ENCODE peak calls at places on chromosome 2, in five cellular contexts. H is GM12865, J is IMR-90, A is fibroblast of pulmonary artery, M is endodermal cell. V is an unnamed sample.

GRCh38 chr2:63678085-63678484 is 89.3 kb downstream of the MDH1 start:
- DNase-seq in H (no peak), J (no peak), A (no peak), M (no peak), V (no peak)

GRCh38 chr2:226622484-226622883 is 177.1 kb downstream of the IRS1 start:
- DNase-seq in H (no peak), J (no peak), A (no peak), M (no peak), V (peak; percentile 20)

GRCh38 chr2:71060871-71061270 is 7.6 kb upstream of the NAGK start:
- DNase-seq in H (no peak), J (no peak), A (no peak), M (no peak), V (peak; percentile 5)

GRCh38 chr2:29165362-29166236 is 50.4 kb downstream of the CLIP4 start:
- DNase-seq in H (no peak), J (peak; percentile 93), A (peak; percentile 66), M (no peak), V (peak; percentile 92)

GRCh38 chr2:71190959-71191943 is 35.7 kb downstream of the PAIP2B start:
- DNase-seq in H (no peak), J (peak; percentile 9), A (peak; percentile 36), M (no peak), V (peak; percentile 53)

GRCh38 chr2:53129851-53130250 is 637.8 kb upstream of the CHAC2 start:
- DNase-seq in H (no peak), J (peak; percentile 85), A (peak; percentile 80), M (no peak), V (peak; percentile 89)

GRCh38 chr2:197556456-197556855 is 40.6 kb downstream of the MOB4 start:
- DNase-seq in H (no peak), J (peak; percentile 8), A (peak; percentile 73), M (no peak), V (peak; percentile 40)

GRCh38 chr2:112627060-112628040 is 18.4 kb upstream of the SLC20A1 start:
- DNase-seq in H (no peak), J (peak; percentile 97), A (peak; percentile 98), M (peak; percentile 26), V (peak; percentile 95)

GRCh38 chr2:20509766-20510490 is 63.1 kb downstream of the RHOB start:
- DNase-seq in H (peak; percentile 50), J (peak; percentile 49), A (peak; percentile 13), M (peak; percentile 93), V (peak; percentile 51)

GRCh38 chr2:241734208-241734466 is 293 bp upstream of the D2HGDH start:
- DNase-seq in H (peak; percentile 18), J (no peak), A (no peak), M (no peak), V (no peak)
- TF ChIP-seq CTCF in H (no peak), J (no peak), A (no peak), M (peak; percentile 30), V (no peak)

GRCh38 chr2:231604685-231605606 is 12.3 kb downstream of the TEX44 start:
- DNase-seq in H (peak; percentile 96), J (peak; percentile 95), A (peak; percentile 99), M (peak; percentile 99), V (peak; percentile 98)
- TF ChIP-seq CTCF in H (no peak), J (no peak), A (no peak), M (peak; percentile 28), V (no peak)

DNA sequence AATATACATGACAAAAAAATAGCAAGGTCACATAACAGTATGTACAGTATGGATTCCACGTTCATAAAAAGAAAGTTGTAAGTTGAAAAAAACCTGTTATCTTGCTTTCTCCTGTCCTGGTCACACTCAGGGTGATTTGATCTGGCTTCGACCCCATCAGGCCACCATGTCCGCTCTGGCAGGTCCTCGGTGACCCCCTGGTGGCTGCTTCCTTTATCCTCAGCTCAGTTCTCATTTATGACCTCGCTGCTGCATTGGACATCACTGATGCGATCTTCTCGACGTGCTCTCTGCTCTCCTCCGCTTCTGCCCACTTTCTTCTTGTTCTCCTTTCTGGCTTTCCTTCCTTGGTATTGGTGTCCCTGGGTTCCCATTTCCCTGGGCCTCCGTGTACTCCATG is 29.7 kb downstream of the DGKD start:
- DNase-seq in H (peak; percentile 67), J (no peak), A (no peak), M (peak; percentile 54), V (no peak)
- TF ChIP-seq CTCF in H (peak; percentile 43), J (no peak), A (no peak), M (peak; percentile 59), V (peak; percentile 22)

GRCh38 chr2:86035883-86036789 is 69.5 kb downstream of the POLR1A start:
- DNase-seq in H (peak; percentile 93), J (peak; percentile 86), A (peak; percentile 90), M (no peak), V (peak; percentile 97)
- TF ChIP-seq CTCF in H (peak; percentile 50), J (peak; percentile 36), A (peak; percentile 35), M (peak; percentile 24), V (peak; percentile 56)

GRCh38 chr2:166133653-166134052 is 5.8 kb upstream of the SCN1A start:
- DNase-seq in H (no peak), J (no peak), A (no peak), M (no peak), V (no peak)

GRCh38 chr2:166125557-166125956 is 2.3 kb downstream of the SCN1A start:
- DNase-seq in H (no peak), J (no peak), A (no peak), M (no peak), V (no peak)

GRCh38 chr2:166127217-166128155 is at the start of gene SCN1A:
- DNase-seq in H (peak; percentile 38), J (peak; percentile 56), A (peak; percentile 71), M (peak; percentile 67), V (peak; percentile 73)

GRCh38 chr2:166126014-166126639 is 1.7 kb downstream of the SCN1A start:
- DNase-seq in H (no peak), J (no peak), A (peak; percentile 75), M (no peak), V (peak; percentile 52)

DNA sequence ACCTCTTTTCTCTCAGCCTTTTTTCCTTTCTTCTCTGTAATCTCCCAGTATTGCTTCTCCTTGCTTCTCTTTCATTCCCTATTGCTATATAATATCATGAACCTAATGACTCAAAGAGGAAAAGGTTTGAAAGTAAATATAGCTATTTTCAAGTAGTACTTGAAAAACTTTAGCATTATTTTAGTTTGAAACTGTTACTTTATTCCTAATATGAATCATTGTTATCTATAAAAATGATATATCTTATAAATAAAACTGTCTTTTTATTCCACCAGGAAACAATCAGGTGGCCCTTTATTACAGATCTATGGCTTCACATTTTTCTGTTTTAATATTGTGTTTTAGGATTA is 311 bp upstream of the SCN1A start:
- DNase-seq in H (no peak), J (no peak), A (no peak), M (no peak), V (no peak)
- TF ChIP-seq CTCF in H (no peak), J (no peak), A (no peak), M (no peak), V (no peak)

DNA sequence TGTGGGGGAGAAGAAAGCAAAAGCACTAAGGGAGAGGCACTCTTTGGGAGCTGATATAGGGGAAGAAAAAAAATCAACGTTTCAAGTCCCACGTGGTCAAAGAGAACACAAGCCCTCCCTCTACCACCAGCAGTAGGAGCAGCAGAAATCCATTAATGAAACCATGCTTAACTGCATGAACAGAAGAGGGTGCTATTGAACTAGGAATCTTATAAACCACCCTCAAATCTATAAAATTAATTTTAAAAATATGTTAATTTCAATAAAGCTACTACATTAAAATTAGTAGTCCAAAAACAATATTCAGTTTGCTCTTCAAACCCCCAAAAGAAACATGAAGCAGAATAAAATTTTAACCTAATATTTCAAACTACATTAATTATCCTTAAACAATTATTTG is 147.8 kb downstream of the TMEM18 start:
- DNase-seq in H (no peak), J (peak; percentile 1), A (peak; percentile 20), M (no peak), V (peak; percentile 77)
- TF ChIP-seq CTCF in H (peak; percentile 8), J (no peak), A (no peak), M (peak; percentile 80), V (peak; percentile 60)

GRCh38 chr2:230323385-230324106 is 3.4 kb upstream of the SP140L start:
- DNase-seq in H (no peak), J (no peak), A (no peak), M (peak; percentile 58), V (no peak)

GRCh38 chr2:230325316-230326243 is 1.4 kb upstream of the SP140L start:
- DNase-seq in H (no peak), J (no peak), A (no peak), M (peak; percentile 35), V (no peak)

GRCh38 chr2:230321031-230321430 is 6.0 kb upstream of the SP140L start:
- DNase-seq in H (no peak), J (no peak), A (no peak), M (no peak), V (no peak)

GRCh38 chr2:230324503-230324902 is 2.5 kb upstream of the SP140L start:
- DNase-seq in H (no peak), J (no peak), A (no peak), M (no peak), V (no peak)

DNA sequence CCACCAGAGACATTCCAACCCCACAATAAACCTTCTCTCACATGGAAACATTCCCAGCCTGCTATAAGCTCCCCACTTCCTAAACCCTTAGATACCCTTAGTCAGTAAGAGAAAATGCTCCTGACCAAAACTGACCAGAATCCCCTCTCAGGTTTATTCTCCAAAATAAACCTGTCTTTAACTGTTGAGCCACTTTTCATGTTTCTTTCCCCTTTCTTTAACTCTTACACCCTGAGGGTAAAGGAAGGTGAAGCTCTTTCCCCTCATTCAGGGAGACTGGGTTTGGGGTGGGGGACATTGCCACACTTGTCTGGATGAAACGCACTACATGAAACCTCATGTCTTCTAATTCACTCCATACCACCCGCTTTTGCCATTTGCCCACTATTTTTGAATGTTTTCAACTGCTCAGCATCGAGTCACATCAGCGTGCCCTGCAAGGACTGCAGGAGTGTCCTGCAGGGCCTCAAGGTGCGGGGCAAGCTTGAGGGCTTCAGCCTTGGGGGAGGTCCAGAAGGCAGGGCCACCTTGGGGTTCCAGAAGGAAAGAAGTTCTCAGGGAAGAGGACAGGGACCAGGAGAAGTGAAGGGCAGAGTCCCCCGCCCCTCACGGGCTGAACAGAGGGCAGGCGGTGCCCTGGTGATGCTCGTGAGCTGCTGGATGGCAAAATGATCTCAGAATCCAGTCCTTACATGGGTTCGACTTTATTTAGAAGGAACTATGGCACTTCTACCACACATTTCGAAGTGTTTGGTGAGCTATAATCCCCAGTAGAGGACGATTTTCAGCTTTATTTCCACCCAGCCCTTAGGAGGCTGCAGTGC is 4.2 kb upstream of the SP140L start:
- DNase-seq in H (no peak), J (no peak), A (no peak), M (no peak), V (no peak)
- TF ChIP-seq CTCF in H (no peak), J (no peak), A (no peak), M (peak; percentile 40), V (peak; percentile 31)

GRCh38 chr2:149261672-149262071 is 68.7 kb upstream of the LYPD6 start:
- DNase-seq in H (peak; percentile 56), J (no peak), A (no peak), M (no peak), V (no peak)

GRCh38 chr2:149259136-149259535 is 71.3 kb upstream of the LYPD6 start:
- DNase-seq in H (no peak), J (no peak), A (no peak), M (no peak), V (no peak)

GRCh38 chr2:149258531-149258930 is 71.9 kb upstream of the LYPD6 start:
- DNase-seq in H (no peak), J (no peak), A (no peak), M (no peak), V (no peak)
- TF ChIP-seq CTCF in H (peak; percentile 2), J (no peak), A (no peak), M (peak; percentile 73), V (no peak)